ENCODE peak calls at places on chromosomes 7 and 10, in four cellular contexts. C is WTC11, W is K562, T is HepG2. M is an unnamed sample.

GRCh38 chr10:48577158-48577557 is 27.7 kb downstream of the ARHGAP22 start:
- DNase-seq in C (no peak), W (no peak), T (no peak), M (no peak)

GRCh38 chr10:132365102-132365501 is 31.9 kb upstream of the PWWP2B start:
- DNase-seq in W (no peak), C (no peak), T (no peak), M (no peak)

GRCh38 chr7:114432627-114433026 is 18.0 kb downstream of the FOXP2 start:
- DNase-seq in W (no peak), C (no peak), T (no peak), M (no peak)

GRCh38 chr7:76234931-76235441 is 33.3 kb downstream of the SRRM3 start:
- DNase-seq in C (peak), T (peak), W (peak), M (peak)

GRCh38 chr7:94655562-94655883 is 410 bp downstream of the SGCE start:
- DNase-seq in C (peak), W (no peak), T (no peak), M (no peak)

GRCh38 chr7:19294629-19295028 is 149.4 kb upstream of the FERD3L start:
- DNase-seq in W (no peak), T (no peak), C (no peak), M (no peak)

GRCh38 chr7:41108821-41109220 is 594.1 kb downstream of the INHBA start:
- DNase-seq in T (no peak), W (no peak), C (no peak), M (no peak)

GRCh38 chr10:132413226-132414205 is 16.5 kb downstream of the PWWP2B start:
- DNase-seq in W (peak), T (no peak), C (no peak), M (no peak)

GRCh38 chr7:78443811-78444210 is 645.2 kb downstream of the PHTF2 start:
- DNase-seq in C (no peak), W (no peak), T (no peak), M (peak)

GRCh38 chr7:138932870-138933269 is 48.3 kb downstream of the KIAA1549 start:
- DNase-seq in T (no peak), W (no peak), C (no peak), M (no peak)

GRCh38 chr10:13614530-13615332 is 28.0 kb downstream of the PRPF18 start:
- DNase-seq in T (no peak), C (peak), W (no peak), M (no peak)

DNA sequence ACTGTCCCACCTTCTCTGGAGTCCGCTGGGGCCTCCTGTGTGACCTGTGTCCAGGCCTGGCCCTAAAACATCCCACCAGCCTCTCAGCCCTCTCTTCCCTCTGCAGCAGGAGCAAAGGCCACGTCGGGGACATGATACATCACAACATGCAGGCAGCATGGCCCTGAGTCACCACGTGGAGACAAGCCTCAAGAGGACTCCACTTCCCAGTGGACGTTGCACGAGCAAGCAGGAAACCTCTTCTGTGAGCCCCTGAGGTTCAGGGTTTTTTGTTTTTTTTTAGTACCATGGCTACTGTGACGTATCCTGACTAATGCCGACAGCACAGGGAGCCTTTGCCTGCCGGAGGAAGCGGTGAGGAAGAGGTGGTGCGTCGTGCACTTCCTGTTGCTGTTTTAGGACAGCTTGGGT is 165.9 kb downstream of the DNAJB6 start:
- DNase-seq in C (no peak), T (no peak), W (no peak), M (no peak)
- TF ChIP-seq HMGXB4 in C (no peak), T (no peak), W (no peak), M (no peak)

GRCh38 chr10:128712661-128713060 is 586.4 kb upstream of the MKI67 start:
- DNase-seq in W (no peak), T (no peak), C (no peak), M (no peak)
- TF ChIP-seq HMGXB4 in W (no peak), T (no peak), C (no peak), M (no peak)

DNA sequence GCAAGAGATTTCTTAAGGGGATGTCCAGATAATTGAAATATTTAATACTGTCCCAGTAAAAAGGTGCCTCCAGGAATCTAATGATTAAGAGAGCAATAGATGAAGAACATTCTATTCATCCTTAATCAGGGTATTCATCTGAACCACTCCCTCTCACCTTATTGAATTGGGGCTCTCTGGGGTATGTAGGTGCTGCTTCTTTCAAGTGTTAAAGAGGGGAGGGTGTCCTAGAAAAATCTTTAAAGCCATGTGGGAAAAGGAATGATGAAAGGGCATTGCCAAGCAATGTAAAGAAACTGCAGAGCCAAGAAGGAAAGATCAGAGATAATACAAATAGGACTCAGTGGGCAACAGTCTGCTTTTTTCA is 12.9 kb upstream of the HERC4 start:
- DNase-seq in T (no peak), C (no peak), W (no peak), M (no peak)
- TF ChIP-seq HMGXB4 in T (no peak), C (no peak), W (no peak), M (no peak)

GRCh38 chr7:157494506-157495176 is 157.8 kb downstream of the DNAJB6 start:
- DNase-seq in T (no peak), C (no peak), W (no peak), M (no peak)
- TF ChIP-seq HMGXB4 in T (no peak), C (no peak), W (no peak), M (no peak)

DNA sequence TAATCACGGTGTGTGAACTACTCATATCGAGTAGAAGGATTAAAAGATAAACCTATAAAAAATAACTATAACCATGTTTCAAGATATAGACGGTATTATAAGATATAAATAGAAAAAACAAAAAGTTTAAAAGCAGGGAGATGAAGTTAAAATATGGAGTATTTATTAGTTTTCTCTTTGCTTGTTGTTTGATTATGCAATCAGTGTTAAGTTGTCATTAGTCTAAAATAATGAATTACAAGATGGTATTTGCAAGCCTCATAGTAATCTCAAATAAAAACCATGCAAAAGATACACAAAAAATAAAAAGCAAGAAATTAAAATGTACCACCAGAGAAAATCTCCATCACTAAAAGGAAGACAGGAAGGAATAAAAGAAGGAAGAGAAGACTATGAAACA is 83.3 kb downstream of the TES start:
- DNase-seq in W (no peak), T (no peak), C (no peak), M (no peak)
- TF ChIP-seq HMGXB4 in W (no peak), T (no peak), C (no peak), M (no peak)

GRCh38 chr10:68171539-68172080 is 60.3 kb downstream of the ATOH7 start:
- DNase-seq in T (no peak), W (no peak), C (no peak), M (no peak)
- TF ChIP-seq HMGXB4 in T (no peak), W (no peak), C (no peak), M (no peak)

DNA sequence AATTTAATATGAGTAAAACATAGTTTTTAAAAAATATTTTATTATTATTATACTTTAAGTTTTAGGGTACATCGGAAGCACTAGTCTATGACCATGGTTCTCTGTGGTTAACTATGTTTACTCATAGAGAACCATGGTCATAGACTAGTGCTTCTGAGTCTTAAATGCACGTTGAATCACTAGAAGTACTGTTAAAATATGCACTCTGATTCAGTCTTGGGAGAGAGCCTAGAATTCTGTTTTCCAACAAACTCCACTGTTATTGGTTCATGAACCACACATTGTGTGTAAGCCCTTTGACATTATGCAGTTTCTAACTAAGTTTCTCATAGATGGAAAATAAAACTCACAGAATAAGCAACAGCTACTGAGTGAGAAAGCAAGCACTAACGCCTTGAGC is 1120.7 kb downstream of the SORCS1 start:
- DNase-seq in T (no peak), W (no peak), C (no peak), M (no peak)
- TF ChIP-seq HMGXB4 in T (no peak), W (no peak), C (no peak), M (no peak)

GRCh38 chr7:23533160-23533559 is 1.4 kb upstream of the TRA2A start:
- DNase-seq in W (no peak), C (no peak), T (no peak), M (no peak)

GRCh38 chr7:23529262-23529859 is 2.4 kb downstream of the TRA2A start:
- DNase-seq in C (no peak), W (peak), T (no peak), M (no peak)

GRCh38 chr7:23530355-23530754 is 1.4 kb downstream of the TRA2A start:
- DNase-seq in C (no peak), T (peak), W (peak), M (peak)

GRCh38 chr7:23531794-23532489 is at the start of gene TRA2A:
- DNase-seq in W (peak), C (peak), T (peak), M (peak)

GRCh38 chr7:23530901-23531793 is 634 bp downstream of the TRA2A start:
- DNase-seq in T (peak), C (peak), W (peak), M (peak)
- TF ChIP-seq HMGXB4 in T (no peak), C (peak), W (no peak), M (no peak)

GRCh38 chr10:69445094-69445493 is 6.2 kb upstream of the TSPAN15 start:
- DNase-seq in W (no peak), T (no peak), C (no peak), M (no peak)
- TF ChIP-seq HMGXB4 in W (no peak), T (no peak), C (no peak), M (no peak)

DNA sequence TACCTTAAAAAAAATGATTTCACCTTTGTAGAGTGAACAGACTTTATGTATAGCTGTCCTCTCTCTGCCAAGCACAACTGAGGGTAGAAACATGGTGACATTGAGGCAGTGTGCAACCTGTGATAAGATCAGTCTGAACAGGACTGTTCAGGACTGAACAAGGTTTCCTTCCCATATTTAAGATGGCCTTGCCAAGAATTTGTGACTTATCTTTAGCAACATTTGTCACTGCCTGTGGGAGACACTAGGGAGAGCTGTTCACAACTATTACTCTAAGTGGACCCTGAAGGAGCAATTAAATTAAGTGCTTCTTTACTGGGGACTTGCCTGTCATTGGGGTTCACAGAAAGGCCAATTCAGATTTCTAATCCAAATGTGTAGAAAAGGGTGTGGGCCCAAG is 6.7 kb downstream of the OR13A1 start:
- DNase-seq in T (no peak), C (no peak), W (peak), M (no peak)
- TF ChIP-seq HMGXB4 in T (no peak), C (no peak), W (no peak), M (no peak)

M was measured in A549.